ENCODE peak calls at places on chromosomes 6 and 20, in seven cellular contexts. V is CD4-positive, alpha-beta memory T cell; C is MM.1S; G is tibial artery; A is left lung; W is mammary epithelial cell; X is stomach. M is an unnamed sample.

GRCh38 chr6:109236140-109237081 is 141.1 kb downstream of the CEP57L1 start:
- DNase-seq in X (no peak), G (no peak), W (no peak), C (no peak), A (peak), V (no peak), M (no peak)

GRCh38 chr6:47484616-47485015 is 7.0 kb downstream of the CD2AP start:
- DNase-seq in W (peak), C (no peak), G (no peak), A (no peak), X (no peak), V (no peak), M (no peak)

GRCh38 chr6:160070831-160071230 is 50.8 kb upstream of the SLC22A1 start:
- DNase-seq in C (no peak), V (no peak), X (no peak), W (no peak), A (no peak), G (no peak), M (no peak)

GRCh38 chr20:17987988-17988387 is 19.2 kb downstream of the MGME1 start:
- DNase-seq in W (no peak), X (no peak), V (peak), A (no peak), C (no peak), G (no peak), M (no peak)

GRCh38 chr6:133467231-133467981 is 226.2 kb downstream of the EYA4 start:
- DNase-seq in V (no peak), G (no peak), W (no peak), A (no peak), X (no peak), C (no peak), M (no peak)

GRCh38 chr6:90993771-90994170 is 406.9 kb upstream of the MAP3K7 start:
- DNase-seq in C (no peak), X (no peak), G (no peak), V (no peak), W (peak), A (no peak), M (no peak)

GRCh38 chr6:13653296-13653695 is 38.2 kb downstream of the NOL7 start:
- DNase-seq in A (no peak), G (no peak), W (peak), X (no peak), V (no peak), C (no peak), M (no peak)

GRCh38 chr6:90109141-90109540 is 187.5 kb downstream of the BACH2 start:
- DNase-seq in W (no peak), X (no peak), V (no peak), C (no peak), A (no peak), G (no peak), M (no peak)

GRCh38 chr20:38199506-38200390 is 34.7 kb upstream of the TGM2 start:
- DNase-seq in A (no peak), C (no peak), X (no peak), G (no peak), W (no peak), V (no peak), M (no peak)

GRCh38 chr6:31794294-31794865 is 1.2 kb downstream of the VARS1 start:
- DNase-seq in G (no peak), W (no peak), C (peak), V (peak), A (no peak), X (no peak), M (no peak)

GRCh38 chr6:144033816-144034540 is 25.9 kb upstream of the PLAGL1 start:
- DNase-seq in A (peak), G (no peak), W (peak), X (no peak), C (no peak), V (no peak), M (peak)

GRCh38 chr6:128062882-128063603 is 162.2 kb upstream of the THEMIS start:
- DNase-seq in G (no peak), W (no peak), X (no peak), C (no peak), V (no peak), A (no peak), M (no peak)

GRCh38 chr20:36941403-36941835 is 10.1 kb downstream of the SAMHD1 start:
- DNase-seq in V (no peak), A (no peak), X (no peak), W (no peak), G (no peak), C (no peak), M (no peak)

GRCh38 chr20:3904224-3904623 is 15.0 kb downstream of the PANK2 start:
- DNase-seq in A (no peak), X (no peak), V (no peak), C (no peak), W (no peak), G (no peak), M (no peak)

GRCh38 chr6:41732601-41733348 is 2.6 kb downstream of the TFEB start:
- DNase-seq in A (no peak), X (peak), V (peak), C (peak), G (no peak), W (peak), M (peak)

GRCh38 chr20:54510546-54511129 is 35.2 kb downstream of the DOK5 start:
- DNase-seq in G (no peak), X (no peak), A (no peak), W (no peak), C (no peak), V (no peak), M (peak)

GRCh38 chr6:71072508-71072907 is 115.6 kb upstream of the B3GAT2 start:
- DNase-seq in X (no peak), G (no peak), V (no peak), C (no peak), W (no peak), A (no peak), M (no peak)

DNA sequence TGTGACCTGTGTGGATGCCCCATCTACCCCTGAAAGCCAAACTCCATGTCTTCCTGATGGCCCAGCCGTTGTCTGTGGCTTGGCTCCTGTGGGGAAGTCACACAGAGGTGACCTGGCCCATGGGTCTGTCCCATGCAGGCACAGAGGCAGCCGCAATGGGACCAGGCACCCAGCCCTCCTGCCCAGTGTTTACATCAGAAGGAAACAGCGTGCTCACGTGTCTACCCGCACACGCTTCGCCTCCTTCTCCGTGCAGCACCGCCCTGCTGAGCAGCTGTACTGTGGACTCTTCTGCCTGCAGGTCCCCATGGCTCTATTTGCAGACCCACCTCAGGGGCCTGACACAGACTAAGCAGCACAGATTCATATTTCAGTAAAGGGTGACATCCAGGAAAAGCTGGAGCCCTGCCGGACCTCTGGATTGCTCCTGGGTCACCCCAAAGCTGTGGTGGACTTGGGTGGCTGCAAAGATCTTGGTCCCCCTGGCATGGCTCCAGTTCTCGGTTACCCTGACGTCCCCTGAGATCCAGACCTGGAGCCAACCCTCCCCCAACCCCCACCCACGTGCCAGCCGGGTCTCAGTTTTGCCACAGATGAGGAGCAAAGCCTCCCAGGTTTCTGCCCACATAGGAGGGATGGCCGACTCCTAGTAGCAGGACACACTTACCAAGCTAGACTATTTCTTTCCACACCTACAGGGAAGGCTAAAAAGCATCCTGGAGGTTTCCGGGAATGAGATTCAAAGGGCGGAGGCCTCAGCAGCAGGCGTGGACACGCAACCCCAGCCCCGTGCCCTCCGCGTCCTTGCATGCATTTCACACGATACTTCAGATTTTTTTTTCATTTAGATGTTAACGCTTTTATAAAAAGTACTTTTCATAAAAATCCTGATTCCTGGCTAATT is 120.3 kb downstream of the CDH4 start:
- DNase-seq in G (no peak), C (no peak), X (no peak), A (no peak), W (no peak), V (no peak), M (peak)
- H3K27ac ChIP-seq in G (no peak), C (no peak), X (no peak), A (no peak), W (no peak), V (no peak), M (no peak)

DNA sequence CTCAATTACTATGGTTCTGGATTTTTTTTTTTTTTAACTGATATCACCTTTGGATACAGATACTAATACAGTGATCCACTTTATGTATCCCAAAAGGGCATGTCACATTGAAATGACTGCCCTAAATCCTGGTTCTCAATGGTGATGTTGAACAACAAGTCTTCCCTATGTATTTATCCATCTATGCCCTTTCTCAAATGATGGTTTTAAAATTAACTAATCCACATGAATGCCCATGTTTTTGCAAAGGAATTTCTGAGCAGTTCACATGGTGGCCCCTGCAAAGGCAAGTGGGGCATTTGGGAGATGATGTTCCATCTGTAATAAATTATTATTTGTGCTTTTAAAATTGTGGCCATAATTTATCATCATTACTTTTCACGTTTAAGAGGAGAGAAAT is 2.7 kb downstream of the ADGRB3 start:
- DNase-seq in C (no peak), X (no peak), A (no peak), V (no peak), G (no peak), W (no peak), M (no peak)
- H3K4me3 ChIP-seq in C (no peak), X (no peak), A (no peak), V (no peak), G (no peak), W (no peak), M (no peak)

DNA sequence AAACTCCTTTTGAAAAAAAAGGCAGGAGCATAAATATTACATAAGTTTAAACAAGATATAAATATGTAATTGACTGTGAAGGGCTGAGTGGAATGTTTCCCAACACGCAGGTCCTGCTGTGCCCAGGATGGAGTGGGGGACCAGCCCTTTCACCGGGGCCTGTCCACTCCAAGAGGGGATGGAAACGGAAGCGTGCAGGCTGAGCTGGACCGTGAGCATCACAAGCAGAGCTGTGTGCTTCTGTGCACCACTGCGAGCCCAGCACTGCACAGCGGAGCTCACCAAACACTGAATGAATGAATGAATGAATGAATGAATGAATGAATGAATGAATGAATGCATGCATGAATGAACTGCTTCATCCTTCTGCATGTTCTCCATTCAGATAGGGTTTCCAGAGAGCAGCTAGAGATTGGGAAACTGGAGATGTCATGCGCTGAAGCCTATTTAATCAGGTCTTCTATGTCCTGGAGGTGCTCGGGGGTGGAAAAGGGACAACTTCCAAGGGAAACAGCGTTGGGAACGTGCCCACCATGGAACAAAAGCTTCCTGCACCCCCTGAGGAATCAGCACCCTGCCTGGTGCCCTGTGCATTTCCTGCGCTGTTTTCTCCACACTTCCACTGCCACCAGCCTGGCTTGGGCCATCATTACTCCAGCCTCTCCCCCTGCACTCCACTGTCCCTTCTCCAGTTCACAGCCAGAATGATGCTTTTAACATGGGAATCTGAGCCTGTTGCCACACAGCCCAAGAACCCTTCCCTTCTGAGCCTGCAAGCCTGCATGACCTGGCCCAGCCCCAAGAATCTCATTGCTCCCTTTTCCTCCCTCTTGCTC is 157.6 kb downstream of the ANKRD60 start:
- DNase-seq in X (no peak), C (no peak), W (no peak), V (no peak), G (peak), A (no peak), M (no peak)
- H3K27ac ChIP-seq in X (no peak), C (no peak), W (no peak), V (no peak), G (no peak), A (no peak), M (no peak)

GRCh38 chr6:136103763-136104311 is 146.3 kb downstream of the MTFR2 start:
- DNase-seq in G (no peak), A (no peak), W (no peak), X (no peak), V (no peak), C (no peak), M (no peak)
- H3K4me3 ChIP-seq in G (no peak), A (no peak), W (no peak), X (no peak), V (no peak), C (no peak), M (no peak)

GRCh38 chr20:22680031-22680740 is 95.8 kb upstream of the FOXA2 start:
- DNase-seq in X (no peak), W (no peak), G (no peak), V (no peak), A (no peak), C (no peak), M (no peak)

GRCh38 chr20:22679197-22679596 is 94.8 kb upstream of the FOXA2 start:
- DNase-seq in A (no peak), W (no peak), X (no peak), C (no peak), V (no peak), G (no peak), M (no peak)

GRCh38 chr20:22675337-22675736 is 91.0 kb upstream of the FOXA2 start:
- DNase-seq in A (no peak), V (no peak), G (no peak), C (no peak), W (no peak), X (no peak), M (no peak)

GRCh38 chr20:22681591-22682248 is 97.3 kb upstream of the FOXA2 start:
- DNase-seq in C (no peak), V (no peak), G (no peak), A (no peak), X (no peak), W (no peak), M (no peak)

GRCh38 chr20:22678678-22679077 is 94.3 kb upstream of the FOXA2 start:
- DNase-seq in C (no peak), W (no peak), X (no peak), G (no peak), A (no peak), V (no peak), M (no peak)
- H3K27ac ChIP-seq in C (no peak), W (no peak), X (no peak), G (no peak), A (no peak), V (no peak), M (no peak)

GRCh38 chr20:40941023-40941655 is 87.5 kb upstream of the TOP1 start:
- DNase-seq in G (no peak), X (no peak), C (no peak), V (no peak), W (no peak), A (no peak), M (no peak)

GRCh38 chr20:40942775-40943174 is 85.8 kb upstream of the TOP1 start:
- DNase-seq in V (no peak), X (no peak), C (no peak), W (peak), A (no peak), G (no peak), M (no peak)

GRCh38 chr20:40938020-40938419 is 90.6 kb upstream of the TOP1 start:
- DNase-seq in V (no peak), A (no peak), C (no peak), W (no peak), G (no peak), X (no peak), M (no peak)

GRCh38 chr20:40942015-40942414 is 86.6 kb upstream of the TOP1 start:
- DNase-seq in X (no peak), G (no peak), W (no peak), V (no peak), A (no peak), C (no peak), M (no peak)

GRCh38 chr20:40939667-40940066 is 89.0 kb upstream of the TOP1 start:
- DNase-seq in W (no peak), V (no peak), G (no peak), A (no peak), X (no peak), C (no peak), M (no peak)
- H3K4me3 ChIP-seq in W (no peak), V (no peak), G (no peak), A (no peak), X (no peak), C (no peak), M (no peak)